ENCODE peak calls at places on chromosomes 13 and 19, in eight cellular contexts. U is A172; I is Panc1; V is upper lobe of right lung; P is stimulated activated naive CD8-positive, alpha-beta T cell treated with anti-CD3 and anti-CD28 coated beads, Interleukin-15, Interleukin-2, amounts not matched to agents 100 U/mL and 50 U/mL, for 24 hours; Z is stimulated activated CD4-positive, alpha-beta T cell treated with anti-CD3 and anti-CD28 coated beads, TNF-alpha, amount 100 ng/mL, for 1 hour; Q is mammary epithelial cell; D is left lobe of liver. X is an unnamed sample.
A peak's percentile ranks its signal among the peaks of the same experiment; 100 is the strongest.

GRCh38 chr13:33050161-33050560 is 33.9 kb downstream of the KL start:
- DNase-seq in U (no peak), D (no peak), V (no peak), I (no peak), P (no peak), Q (no peak), Z (no peak), X (no peak)

GRCh38 chr13:112346173-112346898 is 29.8 kb upstream of the SPACA7 start:
- DNase-seq in V (no peak), U (peak; percentile 10), P (no peak), I (no peak), D (no peak), Q (no peak), Z (no peak), X (no peak)

GRCh38 chr13:86020350-86021002 is 221.3 kb upstream of the SLITRK6 start:
- DNase-seq in I (no peak), Q (peak; percentile 26), U (peak; percentile 15), D (no peak), V (no peak), Z (no peak), P (no peak), X (peak; percentile 68)

GRCh38 chr19:30122431-30122830 is 180.4 kb downstream of the URI1 start:
- DNase-seq in Q (no peak), U (no peak), V (no peak), Z (no peak), I (no peak), P (no peak), D (no peak), X (no peak)

GRCh38 chr13:110925023-110925608 is 10.2 kb upstream of the ANKRD10 start:
- DNase-seq in I (no peak), V (no peak), D (no peak), U (no peak), P (no peak), Q (no peak), Z (no peak), X (no peak)

GRCh38 chr13:21100994-21101757 is 39.8 kb upstream of the LATS2 start:
- DNase-seq in D (no peak), Q (peak; percentile 32), P (no peak), V (no peak), Z (no peak), U (no peak), I (no peak), X (no peak)

GRCh38 chr19:18152444-18152816 is 533 bp upstream of the PIK3R2 start:
- DNase-seq in V (peak; percentile 96), P (peak; percentile 99), D (peak; percentile 98), Q (peak; percentile 88), Z (peak; percentile 92), U (peak; percentile 98), I (peak; percentile 87), X (peak; percentile 96)

GRCh38 chr19:22256856-22257255 is 29.4 kb upstream of the ZNF729 start:
- DNase-seq in D (no peak), Q (no peak), V (no peak), Z (no peak), P (no peak), I (no peak), U (no peak), X (no peak)

GRCh38 chr13:114063545-114064515 is 68.6 kb downstream of the RASA3 start:
- DNase-seq in V (peak; percentile 86), U (peak; percentile 74), Z (no peak), Q (peak; percentile 37), I (no peak), D (peak; percentile 61), P (peak; percentile 30), X (no peak)

GRCh38 chr19:39341122-39341719 is 1.0 kb upstream of the SAMD4B start:
- DNase-seq in P (peak; percentile 27), D (peak; percentile 60), Z (no peak), I (no peak), V (no peak), U (no peak), Q (no peak), X (no peak)

X was measured in kidney glomerular epithelial cell.